ENCODE peak calls at places on chromosomes 16 and 17, in nine cellular contexts. N, F, D, E, T, C, A, P and Q are unnamed samples. For H3K4me1, the result is how much of the 10 kb centered on the place peaks cover.

GRCh38 chr16:55569025-55569424 is 2.5 kb downstream of the CAPNS2 start:
- DNase-seq in A (no peak), P (no peak), E (peak), N (no peak), D (no peak), T (no peak), F (no peak), C (no peak), Q (no peak)

GRCh38 chr17:14918540-14918939 is 346.6 kb downstream of the PMP22 start:
- DNase-seq in P (no peak), F (no peak), D (no peak), T (no peak), E (peak), N (no peak), C (no peak), A (no peak), Q (peak)

GRCh38 chr16:54651440-54651839 is 279.2 kb upstream of the IRX5 start:
- DNase-seq in P (peak), C (no peak), A (no peak), E (no peak), T (no peak), D (no peak), F (no peak), N (no peak), Q (no peak)

GRCh38 chr16:69126221-69126620 is 6.2 kb downstream of the CHTF8 start:
- DNase-seq in A (no peak), E (no peak), F (no peak), D (no peak), T (no peak), N (no peak), P (no peak), C (no peak), Q (no peak)

GRCh38 chr16:26071383-26071782 is 379.6 kb downstream of the HS3ST4 start:
- DNase-seq in T (no peak), D (no peak), F (no peak), P (no peak), A (no peak), N (no peak), C (no peak), E (no peak), Q (no peak)

GRCh38 chr16:72865835-72866234 is 182.1 kb downstream of the ZFHX3 start:
- DNase-seq in F (no peak), N (no peak), E (no peak), A (no peak), T (no peak), D (no peak), P (no peak), C (no peak), Q (no peak)

GRCh38 chr16:17286443-17286842 is 184.3 kb downstream of the XYLT1 start:
- DNase-seq in F (no peak), C (no peak), P (no peak), A (no peak), T (no peak), D (no peak), E (no peak), N (no peak), Q (no peak)

GRCh38 chr16:49849709-49850108 is 6.2 kb downstream of the ZNF423 start:
- DNase-seq in C (no peak), E (no peak), D (no peak), T (no peak), P (no peak), N (no peak), F (no peak), A (no peak), Q (no peak)

GRCh38 chr16:47978491-47979490 is 177.0 kb downstream of the ABCC12 start:
- DNase-seq in D (no peak), N (no peak), A (no peak), C (no peak), E (no peak), F (no peak), P (peak), T (no peak), Q (no peak)

GRCh38 chr17:32927724-32928526 is at the start of gene TMEM98:
- DNase-seq in F (peak), D (no peak), A (peak), T (no peak), E (peak), P (peak), C (no peak), N (no peak), Q (peak)

GRCh38 chr16:48745541-48745940 is 135.6 kb upstream of the N4BP1 start:
- DNase-seq in T (no peak), D (no peak), C (no peak), E (no peak), P (no peak), N (no peak), A (no peak), F (no peak), Q (no peak)

GRCh38 chr16:25148568-25149215 is 37.1 kb downstream of the LCMT1 start:
- DNase-seq in F (no peak), P (peak), A (no peak), C (no peak), D (no peak), E (no peak), T (no peak), N (no peak), Q (no peak)

GRCh38 chr16:84885024-84885910 is 65.5 kb downstream of the CRISPLD2 start:
- DNase-seq in A (no peak), C (peak), N (peak), E (no peak), D (no peak), P (peak), T (no peak), F (peak), Q (no peak)

GRCh38 chr17:64348666-64349065 is 42.0 kb downstream of the PECAM1 start:
- DNase-seq in D (no peak), T (no peak), N (no peak), P (no peak), C (no peak), F (no peak), E (no peak), A (no peak), Q (no peak)

GRCh38 chr17:78995761-78996451 is 13.7 kb downstream of the CANT1 start:
- DNase-seq in C (peak), N (no peak), T (peak), F (no peak), P (no peak), A (peak), D (no peak), E (no peak), Q (no peak)

GRCh38 chr16:64136314-64136713 is 985.5 kb downstream of the CDH11 start:
- DNase-seq in A (no peak), C (no peak), T (no peak), N (no peak), P (no peak), E (no peak), D (no peak), F (no peak), Q (no peak)

GRCh38 chr17:44901323-44901965 is 2.2 kb upstream of the EFTUD2 start:
- DNase-seq in P (no peak), T (no peak), D (no peak), A (no peak), E (peak), N (no peak), F (no peak), C (no peak), Q (peak)

GRCh38 chr17:77885678-77886386 is 72.7 kb upstream of the TNRC6C start:
- DNase-seq in T (no peak), F (no peak), P (no peak), D (no peak), A (no peak), E (no peak), N (no peak), C (no peak), Q (no peak)
- H3K4me1 ChIP-seq in T (under half), F (under half), P (under half), D (under half), A (under half), E (under half), N (half or more), C (under half), Q (under half)

DNA sequence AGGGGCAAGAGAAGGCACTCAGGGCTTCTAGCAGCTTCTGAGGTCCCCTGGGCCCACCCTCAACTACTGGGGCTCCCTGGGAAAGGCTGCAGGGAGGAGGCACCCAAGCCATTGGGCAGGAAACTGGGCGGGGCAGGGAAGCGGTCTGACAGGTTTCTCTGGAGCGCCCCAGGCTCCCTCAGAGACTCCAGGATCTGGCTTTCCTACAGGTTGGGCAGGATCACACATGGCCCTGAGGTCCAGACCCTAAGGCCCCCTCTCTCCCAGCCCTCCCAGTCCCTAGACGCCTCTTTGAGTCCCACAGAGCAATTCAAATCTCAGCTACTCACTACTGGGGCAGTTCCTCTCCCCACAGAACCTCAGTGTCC is 14.3 kb downstream of the JUP start:
- DNase-seq in F (no peak), N (no peak), P (no peak), C (peak), A (peak), D (no peak), E (no peak), T (peak), Q (no peak)
- H3K4me1 ChIP-seq in F (half or more), N (half or more), P (under half), C (under half), A (half or more), D (half or more), E (under half), T (half or more), Q (half or more)

GRCh38 chr17:76234354-76234679 is 6.0 kb downstream of the RNF157 start:
- DNase-seq in D (no peak), T (no peak), C (no peak), E (no peak), A (no peak), N (no peak), F (no peak), P (no peak), Q (no peak)

GRCh38 chr17:76235883-76236282 is 4.4 kb downstream of the RNF157 start:
- DNase-seq in A (no peak), D (no peak), P (no peak), F (no peak), E (no peak), C (no peak), T (no peak), N (no peak), Q (no peak)

GRCh38 chr17:76236603-76237002 is 3.7 kb downstream of the RNF157 start:
- DNase-seq in A (no peak), P (no peak), D (no peak), C (no peak), E (no peak), N (no peak), F (no peak), T (no peak), Q (no peak)

GRCh38 chr17:76232342-76232741 is 8.0 kb downstream of the RNF157 start:
- DNase-seq in E (peak), N (no peak), D (no peak), C (no peak), A (no peak), P (no peak), F (no peak), T (no peak), Q (peak)

GRCh38 chr17:76233588-76234353 is 6.5 kb downstream of the RNF157 start:
- DNase-seq in C (no peak), P (no peak), E (no peak), F (no peak), T (no peak), D (no peak), A (no peak), N (no peak), Q (no peak)
- H3K4me1 ChIP-seq in C (under half), P (under half), E (under half), F (under half), T (under half), D (under half), A (under half), N (under half), Q (under half)

DNA sequence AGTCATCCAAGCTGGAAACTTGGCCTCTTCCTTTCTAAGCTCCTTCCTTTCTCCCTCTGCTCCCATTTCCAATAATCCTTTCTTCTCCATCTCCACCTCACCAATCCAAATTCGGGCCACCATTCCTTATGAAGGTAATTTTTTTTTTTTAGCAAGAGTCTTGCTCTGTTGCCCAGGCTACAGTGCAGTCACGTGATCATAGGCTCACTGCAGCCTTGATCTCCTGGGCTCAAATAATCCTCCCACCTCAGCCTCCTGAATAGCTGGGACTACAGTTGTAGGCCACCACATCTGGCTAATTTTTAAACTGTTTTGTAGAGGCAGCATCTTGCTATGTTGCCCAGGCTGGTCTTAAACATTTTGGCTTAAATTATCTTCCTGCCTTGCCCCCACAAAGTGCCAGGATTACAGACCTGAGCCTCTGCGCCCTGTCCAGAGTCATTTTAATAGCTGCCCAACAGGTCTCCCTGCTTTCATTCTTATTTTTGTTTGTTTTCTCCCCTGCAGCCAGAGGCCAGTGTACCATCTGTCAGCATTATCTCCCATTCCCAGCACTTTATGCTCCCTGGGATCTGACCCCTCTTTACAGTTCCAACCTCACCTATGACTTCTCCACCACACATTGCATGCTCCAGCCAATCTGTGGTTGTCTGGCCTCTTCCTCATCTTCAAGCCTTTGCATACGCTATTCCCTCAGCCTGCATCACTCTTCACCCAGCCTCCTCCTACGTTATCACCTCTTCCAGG is 2.3 kb upstream of the GP2 start:
- DNase-seq in F (no peak), P (no peak), D (no peak), N (no peak), E (no peak), C (no peak), T (no peak), A (no peak), Q (no peak)
- H3K4me1 ChIP-seq in F (under half), P (under half), D (under half), N (under half), E (under half), C (under half), T (under half), A (under half), Q (under half)

DNA sequence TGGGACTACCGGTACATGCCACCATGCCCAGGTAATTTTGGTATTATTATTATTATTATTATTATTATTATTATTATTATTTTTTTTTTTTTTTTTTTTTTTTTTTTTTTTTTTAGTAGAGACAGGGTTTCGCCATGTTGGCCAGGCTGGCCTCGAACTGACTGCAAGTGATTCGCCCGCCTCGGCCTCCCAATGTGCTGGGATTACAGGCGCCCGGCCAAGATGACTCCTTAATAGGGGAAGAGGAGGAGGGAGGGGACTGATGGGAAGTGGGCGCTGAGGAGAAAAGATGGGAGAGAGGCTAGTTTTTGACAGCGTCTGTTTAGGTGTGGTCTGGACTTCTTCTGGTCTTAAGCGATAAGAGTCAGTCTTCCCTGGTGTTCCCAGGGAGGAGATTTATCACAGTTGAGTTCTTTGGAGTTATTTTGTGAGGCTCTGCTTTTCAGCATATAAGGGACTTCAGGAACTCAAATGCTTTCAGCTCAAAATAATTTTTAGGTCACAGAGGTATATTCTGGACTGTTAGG is 34.4 kb upstream of the SLC5A10 start:
- DNase-seq in D (no peak), P (no peak), N (no peak), T (no peak), A (no peak), C (no peak), E (no peak), F (no peak), Q (no peak)
- H3K4me1 ChIP-seq in D (under half), P (under half), N (under half), T (under half), A (under half), C (under half), E (under half), F (under half), Q (under half)

GRCh38 chr17:31572341-31572740 is 180.9 kb downstream of the RAB11FIP4 start:
- DNase-seq in F (no peak), T (no peak), C (no peak), D (no peak), A (no peak), N (no peak), P (no peak), E (no peak), Q (no peak)
- H3K4me1 ChIP-seq in F (half or more), T (under half), C (under half), D (under half), A (under half), N (under half), P (under half), E (under half), Q (under half)

DNA sequence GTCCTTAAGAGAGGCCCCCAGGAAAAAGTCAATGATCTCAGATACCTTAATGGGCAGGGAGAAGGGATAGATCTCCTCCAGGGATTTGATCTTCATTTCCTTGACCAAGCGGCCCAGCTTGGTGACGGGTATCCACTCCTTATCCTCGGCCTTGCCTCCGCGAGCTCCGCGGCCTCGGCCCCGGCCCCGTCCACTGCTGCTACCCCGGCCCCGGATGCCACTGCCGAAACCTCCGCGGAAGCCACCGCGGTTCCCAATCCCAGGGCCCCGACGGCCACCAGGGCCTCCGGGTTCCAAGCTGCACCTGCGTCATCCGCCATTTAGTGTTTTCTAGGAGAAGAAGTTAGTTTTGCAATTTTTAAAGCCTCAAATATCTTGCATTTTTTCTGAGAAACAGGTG is 65.2 kb upstream of the KIF2B start:
- DNase-seq in P (no peak), N (no peak), F (no peak), E (no peak), T (no peak), C (no peak), D (no peak), A (no peak), Q (no peak)
- H3K4me1 ChIP-seq in P (under half), N (under half), F (under half), E (under half), T (under half), C (under half), D (under half), A (under half), Q (under half)